ENCODE peak calls at places on chromosomes 3 and 15, in seven cellular contexts. One of them, this sample, is unnamed.

GRCh38 chr3:50419595-50419994 is 60.3 kb upstream of the TMEM115 start:
- DNase-seq in choroid plexus epithelial cell: no peak
- DNase-seq in coronary artery: no peak
- DNase-seq in fibroblast of lung: no peak
- DNase-seq in uterus: no peak
- DNase-seq in transverse colon: no peak
- DNase-seq in lower lobe of right lung: no peak
- DNase-seq in this sample: no peak

GRCh38 chr3:177527182-177527581 is 329.9 kb upstream of the TBL1XR1 start:
- DNase-seq in fibroblast of lung: no peak
- DNase-seq in lower lobe of right lung: no peak
- DNase-seq in coronary artery: no peak
- DNase-seq in uterus: no peak
- DNase-seq in transverse colon: no peak
- DNase-seq in choroid plexus epithelial cell: no peak
- DNase-seq in this sample: no peak

GRCh38 chr3:16723994-16724393 is 118.8 kb upstream of the DAZL start:
- DNase-seq in transverse colon: no peak
- DNase-seq in uterus: no peak
- DNase-seq in fibroblast of lung: peak; percentile 48
- DNase-seq in lower lobe of right lung: no peak
- DNase-seq in coronary artery: no peak
- DNase-seq in choroid plexus epithelial cell: peak; percentile 70
- DNase-seq in this sample: no peak

GRCh38 chr3:52529376-52530333 is 4.0 kb downstream of the NT5DC2 start:
- DNase-seq in lower lobe of right lung: no peak
- DNase-seq in coronary artery: peak; percentile 86
- DNase-seq in fibroblast of lung: peak; percentile 56
- DNase-seq in uterus: peak; percentile 40
- DNase-seq in choroid plexus epithelial cell: peak; percentile 46
- DNase-seq in transverse colon: peak; percentile 7
- DNase-seq in this sample: no peak

GRCh38 chr15:99110093-99110492 is 5.2 kb downstream of the SYNM start:
- DNase-seq in fibroblast of lung: no peak
- DNase-seq in lower lobe of right lung: peak; percentile 4
- DNase-seq in transverse colon: no peak
- DNase-seq in coronary artery: no peak
- DNase-seq in uterus: no peak
- DNase-seq in choroid plexus epithelial cell: no peak
- DNase-seq in this sample: no peak

GRCh38 chr3:114290911-114291901 is 2.6 kb upstream of the TIGIT start:
- DNase-seq in choroid plexus epithelial cell: peak; percentile 76
- DNase-seq in fibroblast of lung: peak; percentile 15
- DNase-seq in uterus: peak; percentile 41
- DNase-seq in coronary artery: no peak
- DNase-seq in transverse colon: peak; percentile 77
- DNase-seq in lower lobe of right lung: peak; percentile 62
- DNase-seq in this sample: peak; percentile 68

GRCh38 chr3:55330355-55330754 is 156.8 kb downstream of the WNT5A start:
- DNase-seq in transverse colon: no peak
- DNase-seq in lower lobe of right lung: no peak
- DNase-seq in coronary artery: no peak
- DNase-seq in fibroblast of lung: peak; percentile 99
- DNase-seq in uterus: peak; percentile 27
- DNase-seq in choroid plexus epithelial cell: peak; percentile 93
- DNase-seq in this sample: no peak

GRCh38 chr3:61758839-61759238 is 197.5 kb downstream of the PTPRG start:
- DNase-seq in choroid plexus epithelial cell: no peak
- DNase-seq in lower lobe of right lung: no peak
- DNase-seq in uterus: no peak
- DNase-seq in fibroblast of lung: no peak
- DNase-seq in coronary artery: no peak
- DNase-seq in transverse colon: no peak
- DNase-seq in this sample: no peak

GRCh38 chr3:158702815-158703481 is 29.3 kb downstream of the RARRES1 start:
- DNase-seq in transverse colon: no peak
- DNase-seq in lower lobe of right lung: no peak
- DNase-seq in coronary artery: no peak
- DNase-seq in choroid plexus epithelial cell: peak; percentile 79
- DNase-seq in fibroblast of lung: peak; percentile 88
- DNase-seq in uterus: no peak
- DNase-seq in this sample: no peak

GRCh38 chr15:56832125-56832524 is 86.3 kb upstream of the TCF12 start:
- DNase-seq in transverse colon: peak; percentile 58
- DNase-seq in fibroblast of lung: no peak
- DNase-seq in choroid plexus epithelial cell: no peak
- DNase-seq in coronary artery: peak; percentile 79
- DNase-seq in lower lobe of right lung: no peak
- DNase-seq in uterus: peak; percentile 53
- DNase-seq in this sample: no peak

GRCh38 chr15:79373728-79374127 is 58.4 kb upstream of the MINAR1 start:
- DNase-seq in choroid plexus epithelial cell: no peak
- DNase-seq in transverse colon: no peak
- DNase-seq in lower lobe of right lung: no peak
- DNase-seq in uterus: no peak
- DNase-seq in fibroblast of lung: no peak
- DNase-seq in coronary artery: no peak
- DNase-seq in this sample: no peak

DNA sequence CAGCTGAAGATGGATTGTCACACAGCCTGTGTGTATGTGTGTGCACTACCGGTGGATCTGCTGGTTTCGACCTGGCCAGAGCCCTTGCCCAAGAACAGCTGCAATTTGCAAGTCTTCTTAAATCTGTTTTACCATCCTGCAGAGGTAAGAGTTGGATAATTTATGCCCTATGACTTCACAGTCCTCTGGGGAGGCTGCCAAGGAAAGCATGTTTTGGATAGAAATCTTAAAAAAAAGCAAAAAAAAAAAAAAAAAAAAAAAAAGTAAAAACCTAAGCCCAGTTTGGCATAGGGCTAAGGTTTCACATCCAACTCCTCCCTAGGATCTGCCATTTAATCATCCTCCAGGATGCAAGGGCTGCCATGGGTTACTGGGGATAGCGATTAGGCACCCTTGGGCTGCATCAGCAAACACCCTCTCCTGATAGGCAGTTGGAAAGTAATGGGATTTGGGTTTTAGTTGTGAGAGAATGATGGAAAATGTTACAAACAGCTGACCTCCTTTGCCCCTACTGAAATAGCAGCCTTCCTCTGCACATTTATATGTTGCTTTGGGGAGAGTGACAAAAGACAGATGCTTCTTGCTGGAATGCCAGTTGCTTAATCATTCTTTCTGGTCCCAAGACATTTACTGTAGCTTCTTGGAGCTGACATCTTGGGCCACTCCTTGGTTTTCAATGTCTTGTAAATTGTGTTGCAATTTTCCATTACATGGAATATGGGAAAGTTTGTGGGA is 35.3 kb downstream of the CD200R1L start:
- DNase-seq in uterus: peak; percentile 72
- DNase-seq in coronary artery: no peak
- DNase-seq in lower lobe of right lung: no peak
- DNase-seq in choroid plexus epithelial cell: peak; percentile 73
- DNase-seq in fibroblast of lung: peak; percentile 92
- DNase-seq in transverse colon: no peak
- DNase-seq in this sample: no peak
- TF ChIP-seq CTCF in uterus: no peak
- TF ChIP-seq CTCF in coronary artery: no peak
- TF ChIP-seq CTCF in lower lobe of right lung: no peak
- TF ChIP-seq CTCF in choroid plexus epithelial cell: no peak
- TF ChIP-seq CTCF in fibroblast of lung: no peak
- TF ChIP-seq CTCF in transverse colon: no peak
- TF ChIP-seq CTCF in this sample: no peak

GRCh38 chr3:29138171-29138570 is 142.7 kb upstream of the RBMS3 start:
- DNase-seq in fibroblast of lung: no peak
- DNase-seq in transverse colon: no peak
- DNase-seq in lower lobe of right lung: no peak
- DNase-seq in choroid plexus epithelial cell: no peak
- DNase-seq in uterus: no peak
- DNase-seq in coronary artery: no peak
- DNase-seq in this sample: no peak
- TF ChIP-seq CTCF in fibroblast of lung: no peak
- TF ChIP-seq CTCF in transverse colon: no peak
- TF ChIP-seq CTCF in lower lobe of right lung: no peak
- TF ChIP-seq CTCF in choroid plexus epithelial cell: no peak
- TF ChIP-seq CTCF in uterus: no peak
- TF ChIP-seq CTCF in coronary artery: no peak
- TF ChIP-seq CTCF in this sample: no peak

GRCh38 chr3:133491481-133492059 is 81.9 kb upstream of the CDV3 start:
- DNase-seq in fibroblast of lung: no peak
- DNase-seq in uterus: no peak
- DNase-seq in choroid plexus epithelial cell: no peak
- DNase-seq in lower lobe of right lung: no peak
- DNase-seq in coronary artery: no peak
- DNase-seq in transverse colon: no peak
- DNase-seq in this sample: no peak

GRCh38 chr3:133489466-133490085 is 83.9 kb upstream of the CDV3 start:
- DNase-seq in fibroblast of lung: peak; percentile 46
- DNase-seq in uterus: no peak
- DNase-seq in choroid plexus epithelial cell: peak; percentile 11
- DNase-seq in lower lobe of right lung: no peak
- DNase-seq in transverse colon: no peak
- DNase-seq in coronary artery: no peak
- DNase-seq in this sample: no peak

GRCh38 chr3:133492159-133492860 is 81.2 kb upstream of the CDV3 start:
- DNase-seq in uterus: no peak
- DNase-seq in choroid plexus epithelial cell: no peak
- DNase-seq in lower lobe of right lung: no peak
- DNase-seq in coronary artery: no peak
- DNase-seq in fibroblast of lung: no peak
- DNase-seq in transverse colon: no peak
- DNase-seq in this sample: no peak

GRCh38 chr3:133490468-133491351 is 82.8 kb upstream of the CDV3 start:
- DNase-seq in fibroblast of lung: no peak
- DNase-seq in lower lobe of right lung: no peak
- DNase-seq in uterus: no peak
- DNase-seq in transverse colon: peak; percentile 71
- DNase-seq in coronary artery: no peak
- DNase-seq in choroid plexus epithelial cell: no peak
- DNase-seq in this sample: no peak

GRCh38 chr3:133494469-133494868 is 79.0 kb upstream of the CDV3 start:
- DNase-seq in transverse colon: no peak
- DNase-seq in lower lobe of right lung: no peak
- DNase-seq in coronary artery: no peak
- DNase-seq in choroid plexus epithelial cell: peak; percentile 60
- DNase-seq in fibroblast of lung: peak; percentile 24
- DNase-seq in uterus: no peak
- DNase-seq in this sample: no peak
- TF ChIP-seq CTCF in transverse colon: peak; percentile 13
- TF ChIP-seq CTCF in lower lobe of right lung: peak; percentile 29
- TF ChIP-seq CTCF in coronary artery: no peak
- TF ChIP-seq CTCF in choroid plexus epithelial cell: peak; percentile 74
- TF ChIP-seq CTCF in fibroblast of lung: no peak
- TF ChIP-seq CTCF in uterus: no peak
- TF ChIP-seq CTCF in this sample: peak; percentile 53

GRCh38 chr3:141460097-141460704 is 26.6 kb upstream of the RASA2 start:
- DNase-seq in choroid plexus epithelial cell: peak; percentile 90
- DNase-seq in coronary artery: peak; percentile 87
- DNase-seq in uterus: peak; percentile 87
- DNase-seq in transverse colon: peak; percentile 90
- DNase-seq in fibroblast of lung: peak; percentile 74
- DNase-seq in lower lobe of right lung: peak; percentile 89
- DNase-seq in this sample: peak; percentile 82

GRCh38 chr3:141466633-141467169 is 20.1 kb upstream of the RASA2 start:
- DNase-seq in coronary artery: no peak
- DNase-seq in transverse colon: no peak
- DNase-seq in fibroblast of lung: no peak
- DNase-seq in lower lobe of right lung: no peak
- DNase-seq in uterus: no peak
- DNase-seq in choroid plexus epithelial cell: no peak
- DNase-seq in this sample: no peak

GRCh38 chr3:141462176-141462859 is 24.5 kb upstream of the RASA2 start:
- DNase-seq in coronary artery: no peak
- DNase-seq in transverse colon: no peak
- DNase-seq in lower lobe of right lung: no peak
- DNase-seq in uterus: no peak
- DNase-seq in choroid plexus epithelial cell: no peak
- DNase-seq in fibroblast of lung: no peak
- DNase-seq in this sample: no peak

GRCh38 chr3:141469712-141470111 is 17.1 kb upstream of the RASA2 start:
- DNase-seq in fibroblast of lung: peak; percentile 42
- DNase-seq in lower lobe of right lung: no peak
- DNase-seq in choroid plexus epithelial cell: no peak
- DNase-seq in uterus: no peak
- DNase-seq in transverse colon: no peak
- DNase-seq in coronary artery: no peak
- DNase-seq in this sample: no peak

GRCh38 chr3:141465221-141465620 is 21.6 kb upstream of the RASA2 start:
- DNase-seq in choroid plexus epithelial cell: peak; percentile 58
- DNase-seq in fibroblast of lung: peak; percentile 39
- DNase-seq in coronary artery: no peak
- DNase-seq in uterus: no peak
- DNase-seq in lower lobe of right lung: no peak
- DNase-seq in transverse colon: no peak
- DNase-seq in this sample: no peak
- TF ChIP-seq CTCF in choroid plexus epithelial cell: peak; percentile 48
- TF ChIP-seq CTCF in fibroblast of lung: no peak
- TF ChIP-seq CTCF in coronary artery: no peak
- TF ChIP-seq CTCF in uterus: peak; percentile 23
- TF ChIP-seq CTCF in lower lobe of right lung: peak; percentile 10
- TF ChIP-seq CTCF in transverse colon: no peak
- TF ChIP-seq CTCF in this sample: peak; percentile 5

This sample was measured in progenitor cell of endocrine pancreas.